ENCODE peak calls at places on chromosomes 7 and 10, in five cellular contexts. I is heart right ventricle; Y is CD8-positive, alpha-beta T cell; E is ascending aorta; G is left ventricle myocardium inferior. X is an unnamed sample. For H3K36me3, the result is how much of the 10 kb centered on the place peaks cover.

GRCh38 chr7:49845626-49846025 is 72.2 kb downstream of the VWC2 start:
- DNase-seq in I (no peak), Y (no peak), E (no peak), G (no peak), X (no peak)

GRCh38 chr10:122044713-122045112 is 55.8 kb downstream of the TACC2 start:
- DNase-seq in I (no peak), Y (no peak), E (peak), G (no peak), X (peak)

GRCh38 chr10:33234779-33235178 is 99.7 kb downstream of the NRP1 start:
- DNase-seq in I (peak), Y (no peak), E (no peak), G (no peak), X (peak)

GRCh38 chr7:55400191-55400590 is 35.1 kb downstream of the LANCL2 start:
- DNase-seq in I (no peak), Y (no peak), E (no peak), G (no peak), X (no peak)

GRCh38 chr7:91276909-91277308 is 12.7 kb downstream of the FZD1 start:
- DNase-seq in I (no peak), Y (no peak), E (no peak), G (no peak), X (no peak)

GRCh38 chr7:99210265-99210970 is 2.5 kb upstream of the KPNA7 start:
- DNase-seq in I (no peak), Y (no peak), E (no peak), G (no peak), X (no peak)

GRCh38 chr10:133093291-133093690 is 5.6 kb downstream of the ADGRA1 start:
- DNase-seq in I (no peak), Y (no peak), E (no peak), G (no peak), X (no peak)

GRCh38 chr10:78165617-78166016 is 132.0 kb downstream of the RPS24 start:
- DNase-seq in I (no peak), Y (no peak), E (no peak), G (no peak), X (no peak)

GRCh38 chr7:1874522-1875389 is 204.7 kb downstream of the ELFN1 start:
- DNase-seq in I (no peak), Y (no peak), E (no peak), G (no peak), X (no peak)

GRCh38 chr7:14858410-14858809 is 44.1 kb downstream of the DGKB start:
- DNase-seq in I (no peak), Y (no peak), E (no peak), G (no peak), X (no peak)

GRCh38 chr7:130356121-130356759 is 11.6 kb downstream of the CPA5 start:
- DNase-seq in I (peak), Y (no peak), E (peak), G (peak), X (peak)

GRCh38 chr7:5223646-5224340 is 33.8 kb downstream of the WIPI2 start:
- DNase-seq in I (no peak), Y (no peak), E (no peak), G (no peak), X (no peak)

GRCh38 chr10:77504870-77505257 is 132.7 kb downstream of the KCNMA1 start:
- DNase-seq in I (no peak), Y (no peak), E (no peak), G (no peak), X (no peak)

GRCh38 chr10:112587709-112588108 is 140.7 kb downstream of the VTI1A start:
- DNase-seq in I (no peak), Y (no peak), E (no peak), G (no peak), X (no peak)

GRCh38 chr7:98236366-98237185 is 15.5 kb downstream of the TECPR1 start:
- DNase-seq in I (no peak), Y (no peak), E (no peak), G (no peak), X (no peak)

GRCh38 chr7:130921391-130922180 is 187.6 kb upstream of the KLF14 start:
- DNase-seq in I (peak), Y (no peak), E (peak), G (peak), X (peak)

GRCh38 chr7:151686016-151686766 is 166.5 kb upstream of the RHEB start:
- DNase-seq in I (peak), Y (no peak), E (no peak), G (no peak), X (no peak)

GRCh38 chr10:86690657-86691084 is 22.4 kb downstream of the LDB3 start:
- DNase-seq in I (no peak), Y (no peak), E (no peak), G (peak), X (no peak)

GRCh38 chr7:155598810-155599210 is 45.7 kb upstream of the RBM33 start:
- DNase-seq in I (peak), Y (peak), E (peak), G (peak), X (peak)

GRCh38 chr7:625376-625971 is 101.0 kb upstream of the DNAAF5 start:
- DNase-seq in I (no peak), Y (no peak), E (no peak), G (no peak), X (no peak)

GRCh38 chr10:43355749-43356371 is 15.6 kb upstream of the FXYD4 start:
- DNase-seq in I (no peak), Y (no peak), E (no peak), G (no peak), X (no peak)

GRCh38 chr7:13185139-13185538 is 497.7 kb downstream of the ARL4A start:
- DNase-seq in I (no peak), Y (no peak), E (no peak), G (no peak), X (no peak)

GRCh38 chr10:54441286-54441685 is 359.7 kb downstream of the PCDH15 start:
- DNase-seq in I (no peak), Y (no peak), E (no peak), G (no peak), X (no peak)

GRCh38 chr7:141335164-141335563 is 216.0 kb upstream of the AGK start:
- DNase-seq in I (no peak), Y (no peak), E (no peak), G (no peak), X (no peak)

GRCh38 chr10:15744217-15744865 is 24.6 kb upstream of the ITGA8 start:
- DNase-seq in I (no peak), Y (no peak), E (no peak), G (no peak), X (peak)

GRCh38 chr10:110808123-110808522 is 63.6 kb upstream of the PDCD4 start:
- DNase-seq in I (no peak), Y (no peak), E (no peak), G (no peak), X (no peak)

GRCh38 chr10:48740023-48740707 is 55.5 kb downstream of the WDFY4 start:
- DNase-seq in I (no peak), Y (no peak), E (no peak), G (no peak), X (no peak)

GRCh38 chr10:88890681-88891371 is 10.8 kb downstream of the STAMBPL1 start:
- DNase-seq in I (no peak), Y (no peak), E (no peak), G (no peak), X (peak)

GRCh38 chr10:70715853-70716795 is 43.8 kb downstream of the ADAMTS14 start:
- DNase-seq in I (no peak), Y (no peak), E (no peak), G (no peak), X (no peak)

GRCh38 chr10:97798958-97799565 is 27.3 kb upstream of the SFRP5 start:
- DNase-seq in I (no peak), Y (no peak), E (no peak), G (no peak), X (no peak)

GRCh38 chr10:114607358-114607998 is 50.6 kb downstream of the ABLIM1 start:
- DNase-seq in I (no peak), Y (no peak), E (no peak), G (no peak), X (no peak)

GRCh38 chr7:51827641-51828040 is 511.0 kb upstream of the COBL start:
- DNase-seq in I (no peak), Y (no peak), E (no peak), G (no peak), X (no peak)

GRCh38 chr7:51316666-51317581 is at the start of gene COBL:
- DNase-seq in I (peak), Y (no peak), E (no peak), G (peak), X (peak)

GRCh38 chr7:123847868-123848267 is 2.9 kb downstream of the HYAL4 start:
- DNase-seq in I (no peak), Y (no peak), E (no peak), G (no peak), X (no peak)

GRCh38 chr7:48088559-48089414 is at the start of gene UPP1:
- DNase-seq in I (peak), Y (peak), E (peak), G (peak), X (peak)

GRCh38 chr7:48089415-48089975 is 430 bp downstream of the UPP1 start:
- DNase-seq in I (peak), Y (peak), E (peak), G (no peak), X (no peak)

GRCh38 chr7:48094861-48095293 is 5.8 kb downstream of the UPP1 start:
- DNase-seq in I (no peak), Y (no peak), E (no peak), G (no peak), X (no peak)

GRCh38 chr7:48090095-48090805 is 1.2 kb downstream of the UPP1 start:
- DNase-seq in I (peak), Y (peak), E (no peak), G (peak), X (peak)

GRCh38 chr7:48091506-48092433 is 2.7 kb downstream of the UPP1 start:
- DNase-seq in I (no peak), Y (peak), E (no peak), G (no peak), X (no peak)
- H3K36me3 ChIP-seq in I (half or more), Y (under half), E (under half), G (half or more), X (under half)

GRCh38 chr7:128400566-128400965 is 9.2 kb downstream of the IMPDH1 start:
- DNase-seq in I (no peak), Y (no peak), E (no peak), G (no peak), X (no peak)

GRCh38 chr7:128396357-128396756 is 13.4 kb downstream of the IMPDH1 start:
- DNase-seq in I (no peak), Y (no peak), E (no peak), G (no peak), X (no peak)

GRCh38 chr7:128398841-128399135 is 11.0 kb downstream of the IMPDH1 start:
- DNase-seq in I (no peak), Y (no peak), E (no peak), G (no peak), X (no peak)

GRCh38 chr7:128399991-128400390 is 9.8 kb downstream of the IMPDH1 start:
- DNase-seq in I (no peak), Y (no peak), E (no peak), G (no peak), X (no peak)

DNA sequence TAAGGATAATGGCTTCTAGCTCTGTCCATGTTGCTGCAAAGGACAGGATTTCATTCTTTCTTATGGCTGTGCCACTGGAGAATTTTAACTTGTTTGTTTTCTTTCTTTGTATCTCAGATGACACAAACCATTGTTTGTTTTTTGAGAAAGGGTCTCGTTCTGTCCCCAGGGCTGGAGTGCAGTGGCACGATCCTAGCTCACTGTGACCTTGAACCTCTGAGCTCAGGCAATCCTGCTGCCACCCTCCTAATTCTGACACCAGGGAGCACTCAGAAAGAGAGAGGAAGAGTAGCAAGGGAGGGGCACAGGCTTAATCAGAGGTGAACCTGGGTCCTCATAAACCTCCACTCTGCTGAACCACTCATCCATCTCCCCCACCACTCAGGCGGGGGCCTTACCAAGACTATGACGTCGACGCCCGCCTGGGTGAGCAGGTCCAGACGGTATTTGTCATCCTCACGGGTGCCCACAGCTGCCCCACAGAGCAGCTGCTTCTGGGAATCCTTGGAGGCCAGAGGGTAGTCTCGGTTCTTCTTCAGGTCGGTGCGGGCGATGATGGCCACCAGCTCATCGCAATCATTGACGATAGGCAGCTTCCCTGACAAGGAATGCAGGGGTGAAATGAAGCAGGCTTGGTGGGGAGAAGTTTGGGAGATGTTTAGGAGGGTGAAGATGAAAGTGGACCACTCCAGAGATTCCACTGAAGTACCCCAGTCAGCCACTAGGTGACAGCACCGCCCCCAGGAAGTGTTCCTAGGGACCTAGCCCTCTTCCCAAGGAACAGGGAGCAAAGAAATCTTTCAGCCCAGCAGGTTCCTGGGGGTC is 11.6 kb downstream of the IMPDH1 start:
- DNase-seq in I (peak), Y (peak), E (no peak), G (peak), X (peak)
- H3K36me3 ChIP-seq in I (half or more), Y (under half), E (half or more), G (half or more), X (under half)

GRCh38 chr10:3143366-3143765 is 29.2 kb downstream of the PITRM1 start:
- DNase-seq in I (no peak), Y (no peak), E (no peak), G (no peak), X (no peak)
- H3K36me3 ChIP-seq in I (half or more), Y (half or more), E (half or more), G (half or more), X (half or more)

DNA sequence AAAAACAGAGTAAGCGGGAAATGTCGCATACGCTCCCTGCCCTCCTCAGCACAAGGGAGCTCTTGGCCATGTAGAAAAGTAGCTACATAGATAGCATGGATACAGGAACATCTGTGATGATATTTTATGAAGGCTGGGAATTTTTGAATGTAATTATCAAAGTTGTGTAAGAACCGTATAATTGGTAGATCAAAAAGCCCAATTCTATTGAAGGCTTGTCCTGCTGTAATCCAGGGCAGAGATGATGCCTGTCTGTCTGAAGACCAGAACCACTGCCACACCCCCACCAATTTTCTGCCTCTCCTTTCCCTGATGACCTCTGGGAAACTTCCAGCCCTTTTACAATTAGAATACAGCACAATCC is 51.4 kb downstream of the ZRANB1 start:
- DNase-seq in I (no peak), Y (no peak), E (no peak), G (no peak), X (no peak)
- H3K36me3 ChIP-seq in I (half or more), Y (under half), E (half or more), G (half or more), X (under half)

DNA sequence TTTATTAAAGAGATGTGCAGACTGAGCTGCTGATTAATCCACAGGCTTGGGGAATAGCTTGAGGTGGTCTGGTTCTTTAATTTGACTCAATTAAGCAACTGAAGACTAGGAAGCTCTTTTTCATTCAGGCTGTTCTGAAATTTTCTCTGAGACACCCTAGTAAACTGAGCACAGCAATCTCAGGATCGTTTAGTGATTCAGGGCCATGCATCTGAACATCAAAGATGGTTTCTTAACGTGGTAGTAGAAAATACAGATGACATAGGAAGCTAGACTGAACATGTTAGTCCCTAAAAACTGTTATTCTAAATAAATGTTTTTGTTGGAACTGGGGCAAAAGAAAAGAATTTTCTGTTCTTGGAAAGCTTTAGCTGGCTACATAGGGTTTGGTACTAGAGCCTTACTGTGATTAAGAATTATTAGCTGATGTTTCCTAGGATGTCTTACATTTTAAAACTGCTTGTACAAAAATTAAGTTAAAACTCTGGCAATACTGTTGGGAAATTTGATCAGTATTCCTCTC is 102.0 kb downstream of the MYOF start:
- DNase-seq in I (no peak), Y (no peak), E (no peak), G (no peak), X (no peak)
- H3K36me3 ChIP-seq in I (under half), Y (under half), E (under half), G (under half), X (under half)

X was measured in cardiac muscle cell.